ENCODE peak calls at places on chromosome 2, in eight cellular contexts. One of them, this sample, is unnamed.

GRCh38 chr2:240420206-240420899 is 15.1 kb upstream of the GPC1 start:
- DNase-seq in RKO: no peak
- DNase-seq in T47D: no peak
- DNase-seq in stimulated activated CD4-positive, alpha-beta T cell treated with anti-CD3 and anti-CD28 coated beads, TNF-alpha, amount 100 ng/mL, for 24 hours: no peak
- DNase-seq in frontal cortex: no peak
- DNase-seq in H54: no peak
- DNase-seq in smooth muscle cell of the brain vasculature: no peak
- DNase-seq in activated CD4-positive, alpha-beta T cell treated with anti-CD3 and anti-CD28 coated beads for 1 hour: no peak
- DNase-seq in this sample: no peak

GRCh38 chr2:177171418-177171865 is 41.2 kb upstream of the HNRNPA3 start:
- DNase-seq in RKO: no peak
- DNase-seq in frontal cortex: no peak
- DNase-seq in T47D: peak
- DNase-seq in smooth muscle cell of the brain vasculature: no peak
- DNase-seq in H54: no peak
- DNase-seq in activated CD4-positive, alpha-beta T cell treated with anti-CD3 and anti-CD28 coated beads for 1 hour: no peak
- DNase-seq in stimulated activated CD4-positive, alpha-beta T cell treated with anti-CD3 and anti-CD28 coated beads, TNF-alpha, amount 100 ng/mL, for 24 hours: no peak
- DNase-seq in this sample: peak

GRCh38 chr2:61759718-61760117 is 94.1 kb downstream of the FAM161A start:
- DNase-seq in T47D: no peak
- DNase-seq in H54: peak
- DNase-seq in activated CD4-positive, alpha-beta T cell treated with anti-CD3 and anti-CD28 coated beads for 1 hour: no peak
- DNase-seq in RKO: peak
- DNase-seq in stimulated activated CD4-positive, alpha-beta T cell treated with anti-CD3 and anti-CD28 coated beads, TNF-alpha, amount 100 ng/mL, for 24 hours: no peak
- DNase-seq in smooth muscle cell of the brain vasculature: no peak
- DNase-seq in frontal cortex: no peak
- DNase-seq in this sample: no peak

GRCh38 chr2:126723281-126723815 is 67.4 kb downstream of the GYPC start:
- DNase-seq in H54: no peak
- DNase-seq in activated CD4-positive, alpha-beta T cell treated with anti-CD3 and anti-CD28 coated beads for 1 hour: no peak
- DNase-seq in T47D: no peak
- DNase-seq in stimulated activated CD4-positive, alpha-beta T cell treated with anti-CD3 and anti-CD28 coated beads, TNF-alpha, amount 100 ng/mL, for 24 hours: no peak
- DNase-seq in smooth muscle cell of the brain vasculature: no peak
- DNase-seq in frontal cortex: no peak
- DNase-seq in RKO: no peak
- DNase-seq in this sample: no peak

GRCh38 chr2:196431076-196431475 is 208.4 kb upstream of the CCDC150 start:
- DNase-seq in T47D: no peak
- DNase-seq in stimulated activated CD4-positive, alpha-beta T cell treated with anti-CD3 and anti-CD28 coated beads, TNF-alpha, amount 100 ng/mL, for 24 hours: no peak
- DNase-seq in RKO: no peak
- DNase-seq in frontal cortex: no peak
- DNase-seq in activated CD4-positive, alpha-beta T cell treated with anti-CD3 and anti-CD28 coated beads for 1 hour: no peak
- DNase-seq in smooth muscle cell of the brain vasculature: no peak
- DNase-seq in H54: no peak
- DNase-seq in this sample: no peak

GRCh38 chr2:189542145-189542882 is 38.3 kb downstream of the SLC40A1 start:
- DNase-seq in RKO: no peak
- DNase-seq in T47D: peak
- DNase-seq in H54: no peak
- DNase-seq in smooth muscle cell of the brain vasculature: no peak
- DNase-seq in stimulated activated CD4-positive, alpha-beta T cell treated with anti-CD3 and anti-CD28 coated beads, TNF-alpha, amount 100 ng/mL, for 24 hours: no peak
- DNase-seq in activated CD4-positive, alpha-beta T cell treated with anti-CD3 and anti-CD28 coated beads for 1 hour: no peak
- DNase-seq in frontal cortex: no peak
- DNase-seq in this sample: no peak

GRCh38 chr2:9398881-9399805 is 24.2 kb downstream of the ITGB1BP1 start:
- DNase-seq in smooth muscle cell of the brain vasculature: no peak
- DNase-seq in stimulated activated CD4-positive, alpha-beta T cell treated with anti-CD3 and anti-CD28 coated beads, TNF-alpha, amount 100 ng/mL, for 24 hours: no peak
- DNase-seq in RKO: no peak
- DNase-seq in T47D: no peak
- DNase-seq in activated CD4-positive, alpha-beta T cell treated with anti-CD3 and anti-CD28 coated beads for 1 hour: no peak
- DNase-seq in frontal cortex: no peak
- DNase-seq in H54: no peak
- DNase-seq in this sample: no peak

GRCh38 chr2:173851256-173851655 is 113.9 kb downstream of the SP3 start:
- DNase-seq in RKO: no peak
- DNase-seq in H54: no peak
- DNase-seq in activated CD4-positive, alpha-beta T cell treated with anti-CD3 and anti-CD28 coated beads for 1 hour: no peak
- DNase-seq in frontal cortex: no peak
- DNase-seq in T47D: peak
- DNase-seq in smooth muscle cell of the brain vasculature: no peak
- DNase-seq in stimulated activated CD4-positive, alpha-beta T cell treated with anti-CD3 and anti-CD28 coated beads, TNF-alpha, amount 100 ng/mL, for 24 hours: no peak
- DNase-seq in this sample: no peak

GRCh38 chr2:9889812-9890261 is 46.6 kb downstream of the TAF1B start:
- DNase-seq in activated CD4-positive, alpha-beta T cell treated with anti-CD3 and anti-CD28 coated beads for 1 hour: no peak
- DNase-seq in RKO: no peak
- DNase-seq in frontal cortex: no peak
- DNase-seq in H54: no peak
- DNase-seq in T47D: no peak
- DNase-seq in stimulated activated CD4-positive, alpha-beta T cell treated with anti-CD3 and anti-CD28 coated beads, TNF-alpha, amount 100 ng/mL, for 24 hours: no peak
- DNase-seq in smooth muscle cell of the brain vasculature: no peak
- DNase-seq in this sample: no peak

This sample was measured in OCI-M1.